ENCODE peak calls at places on chromosomes 4 and X, in four cellular contexts. Q is GM12878, K is HCT116, Y is NT2/D1. W is an unnamed sample.

GRCh38 chr4:152193059-152193458 is 342.8 kb downstream of the FBXW7 start:
- DNase-seq in Q (no peak), K (no peak), Y (no peak), W (no peak)

GRCh38 chr4:110357521-110357920 is 118.4 kb upstream of the ENPEP start:
- DNase-seq in Q (no peak), K (no peak), Y (no peak), W (no peak)

GRCh38 chr4:63505714-63506460 is 903.4 kb downstream of the TECRL start:
- DNase-seq in Q (no peak), K (no peak), Y (no peak), W (no peak)

GRCh38 chr4:117085185-117085701 is at the start of gene TRAM1L1:
- DNase-seq in Q (no peak), K (no peak), Y (peak), W (no peak)

GRCh38 chr4:139469869-139470268 is 15.9 kb downstream of the RAB33B start:
- DNase-seq in Q (no peak), K (no peak), Y (no peak), W (no peak)

GRCh38 chr4:165185448-165185847 is 21.9 kb upstream of the KLHL2 start:
- DNase-seq in Q (no peak), K (no peak), Y (no peak), W (no peak)

GRCh38 chrX:8504451-8504850 is 39.8 kb downstream of the VCX3B start:
- DNase-seq in Q (no peak), K (no peak), Y (no peak), W (no peak)

GRCh38 chr4:143626134-143626859 is 74.2 kb downstream of the FREM3 start:
- DNase-seq in Q (no peak), K (no peak), Y (no peak), W (no peak)

GRCh38 chrX:10175317-10175871 is 18.6 kb downstream of the CLCN4 start:
- DNase-seq in Q (no peak), K (no peak), Y (no peak), W (no peak)

GRCh38 chrX:115606861-115607260 is 45.9 kb downstream of the PLS3 start:
- DNase-seq in Q (no peak), K (no peak), Y (no peak), W (no peak)

GRCh38 chr4:113141901-113142346 is 92.5 kb downstream of the ANK2 start:
- DNase-seq in Q (no peak), K (peak), Y (no peak), W (no peak)

GRCh38 chrX:45885931-45886330 is 659.3 kb downstream of the ZNF674 start:
- DNase-seq in Q (no peak), K (no peak), Y (no peak), W (no peak)

GRCh38 chr4:30172416-30172815 is 547.8 kb upstream of the PCDH7 start:
- DNase-seq in Q (no peak), K (no peak), Y (no peak), W (no peak)

GRCh38 chrX:119398974-119399771 is at the start of gene SLC25A43:
- DNase-seq in Q (no peak), K (no peak), Y (no peak), W (no peak)
- H3K9ac ChIP-seq in Q (peak), K (peak), Y (peak), W (no peak)

DNA sequence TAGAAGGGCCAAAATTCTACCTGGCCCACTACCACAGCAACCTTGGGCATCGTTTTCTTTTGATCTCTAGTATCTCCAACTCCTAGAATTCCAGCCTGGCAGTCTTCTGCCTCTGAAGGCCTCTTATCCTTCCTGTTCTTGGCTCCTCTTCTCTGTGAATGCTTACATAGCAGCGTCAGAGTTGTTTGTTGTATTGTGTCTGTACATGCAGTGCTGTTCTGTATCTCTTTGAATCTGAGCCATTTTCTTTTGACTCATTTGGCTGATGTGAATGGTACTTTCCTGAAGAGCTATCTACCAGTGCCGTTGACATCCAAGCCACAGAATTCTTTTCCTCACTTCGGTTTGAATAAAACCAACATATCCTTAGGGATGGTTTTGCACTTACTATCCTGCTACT is 79.2 kb downstream of the TMEM164 start:
- DNase-seq in Q (no peak), K (no peak), Y (no peak), W (no peak)
- H3K9ac ChIP-seq in Q (no peak), K (no peak), Y (no peak), W (no peak)

GRCh38 chrX:99413317-99413716 is 996.8 kb downstream of the PCDH19 start:
- DNase-seq in Q (no peak), K (no peak), Y (no peak), W (no peak)
- H3K9ac ChIP-seq in Q (no peak), K (no peak), Y (no peak), W (no peak)

GRCh38 chrX:19017271-19017670 is 33.4 kb upstream of the PHKA2 start:
- DNase-seq in Q (no peak), K (no peak), Y (peak), W (no peak)
- H3K9ac ChIP-seq in Q (no peak), K (no peak), Y (no peak), W (no peak)

DNA sequence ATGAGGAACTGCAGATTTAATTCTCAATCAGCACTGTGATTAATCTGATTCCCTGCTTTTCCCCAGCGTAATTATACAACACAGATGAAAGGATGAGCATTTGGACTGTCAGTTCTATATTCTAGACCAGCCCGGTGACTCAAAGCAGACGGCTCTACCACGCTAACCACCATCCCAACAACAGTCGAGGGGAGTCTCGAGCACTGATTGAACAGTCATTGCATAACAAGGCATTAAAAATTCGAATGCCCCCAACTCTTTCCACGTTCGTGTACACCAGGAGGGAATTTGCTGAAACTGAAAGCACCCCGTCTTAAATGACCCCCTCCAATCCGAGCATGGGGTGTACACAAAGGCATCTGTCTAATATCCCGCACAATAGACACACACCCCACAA is 1.2 kb downstream of the CASK start:
- DNase-seq in Q (no peak), K (no peak), Y (no peak), W (no peak)
- H3K9ac ChIP-seq in Q (peak), K (peak), Y (peak), W (peak)

GRCh38 chr4:169668069-169668721 is 47.8 kb downstream of the CLCN3 start:
- DNase-seq in Q (no peak), K (no peak), Y (no peak), W (no peak)
- H3K9ac ChIP-seq in Q (no peak), K (no peak), Y (no peak), W (no peak)

GRCh38 chrX:50812995-50813842 is 775 bp downstream of the SHROOM4 start:
- DNase-seq in Q (no peak), K (no peak), Y (no peak), W (no peak)
- H3K9ac ChIP-seq in Q (no peak), K (no peak), Y (peak), W (peak)